ENCODE peak calls at places on chromosomes 5 and 9, in eight cellular contexts. One of them, this sample, is unnamed.

GRCh38 chr5:126056362-126056761 is 366.8 kb upstream of the GRAMD2B start:
- DNase-seq in cardiac muscle cell: no peak
- DNase-seq in kidney: no peak
- DNase-seq in fibroblast of villous mesenchyme: no peak
- DNase-seq in astrocyte: no peak
- DNase-seq in suprapubic skin: no peak
- DNase-seq in uterus: no peak
- DNase-seq in colonic mucosa: no peak
- DNase-seq in this sample: no peak

GRCh38 chr5:122140900-122141299 is 11.6 kb downstream of the ZNF474 start:
- DNase-seq in cardiac muscle cell: no peak
- DNase-seq in kidney: no peak
- DNase-seq in fibroblast of villous mesenchyme: no peak
- DNase-seq in astrocyte: no peak
- DNase-seq in suprapubic skin: no peak
- DNase-seq in uterus: no peak
- DNase-seq in colonic mucosa: no peak
- DNase-seq in this sample: no peak

GRCh38 chr9:104868687-104869404 is 59.1 kb downstream of the ABCA1 start:
- DNase-seq in cardiac muscle cell: peak; percentile 95
- DNase-seq in kidney: peak; percentile 86
- DNase-seq in fibroblast of villous mesenchyme: peak; percentile 95
- DNase-seq in astrocyte: peak; percentile 94
- DNase-seq in suprapubic skin: peak; percentile 67
- DNase-seq in uterus: peak; percentile 85
- DNase-seq in colonic mucosa: peak; percentile 31
- DNase-seq in this sample: peak; percentile 96

GRCh38 chr5:180470966-180471582 is 23.1 kb upstream of the CNOT6 start:
- DNase-seq in cardiac muscle cell: peak; percentile 81
- DNase-seq in kidney: no peak
- DNase-seq in fibroblast of villous mesenchyme: peak; percentile 65
- DNase-seq in astrocyte: peak; percentile 27
- DNase-seq in suprapubic skin: no peak
- DNase-seq in uterus: peak; percentile 65
- DNase-seq in colonic mucosa: peak; percentile 60
- DNase-seq in this sample: peak; percentile 76

GRCh38 chr5:134647750-134648424 is 698 bp upstream of the SEC24A start:
- DNase-seq in cardiac muscle cell: peak; percentile 74
- DNase-seq in kidney: peak; percentile 10
- DNase-seq in fibroblast of villous mesenchyme: peak; percentile 93
- DNase-seq in astrocyte: peak; percentile 58
- DNase-seq in suprapubic skin: no peak
- DNase-seq in uterus: peak; percentile 19
- DNase-seq in colonic mucosa: no peak
- DNase-seq in this sample: peak; percentile 61

GRCh38 chr5:119168401-119168800 is 97.5 kb downstream of the DMXL1 start:
- DNase-seq in cardiac muscle cell: peak; percentile 9
- DNase-seq in kidney: no peak
- DNase-seq in fibroblast of villous mesenchyme: peak; percentile 25
- DNase-seq in astrocyte: no peak
- DNase-seq in suprapubic skin: no peak
- DNase-seq in uterus: no peak
- DNase-seq in colonic mucosa: no peak
- DNase-seq in this sample: no peak

GRCh38 chr5:135537271-135537670 is 1.5 kb upstream of the NEUROG1 start:
- DNase-seq in cardiac muscle cell: no peak
- DNase-seq in kidney: no peak
- DNase-seq in fibroblast of villous mesenchyme: no peak
- DNase-seq in astrocyte: no peak
- DNase-seq in suprapubic skin: no peak
- DNase-seq in uterus: no peak
- DNase-seq in colonic mucosa: no peak
- DNase-seq in this sample: no peak

GRCh38 chr9:115200711-115201505 is 83.0 kb upstream of the TNC start:
- DNase-seq in cardiac muscle cell: no peak
- DNase-seq in kidney: no peak
- DNase-seq in fibroblast of villous mesenchyme: peak; percentile 72
- DNase-seq in astrocyte: peak; percentile 63
- DNase-seq in suprapubic skin: no peak
- DNase-seq in uterus: no peak
- DNase-seq in colonic mucosa: no peak
- DNase-seq in this sample: no peak

GRCh38 chr9:38024036-38024681 is 44.9 kb downstream of the SHB start:
- DNase-seq in cardiac muscle cell: peak; percentile 75
- DNase-seq in kidney: no peak
- DNase-seq in fibroblast of villous mesenchyme: peak; percentile 89
- DNase-seq in astrocyte: peak; percentile 94
- DNase-seq in suprapubic skin: no peak
- DNase-seq in uterus: peak; percentile 82
- DNase-seq in colonic mucosa: no peak
- DNase-seq in this sample: peak; percentile 67

GRCh38 chr5:137666109-137666850 is 69.6 kb downstream of the KLHL3 start:
- DNase-seq in cardiac muscle cell: peak; percentile 63
- DNase-seq in kidney: no peak
- DNase-seq in fibroblast of villous mesenchyme: peak; percentile 69
- DNase-seq in astrocyte: peak; percentile 40
- DNase-seq in suprapubic skin: no peak
- DNase-seq in uterus: no peak
- DNase-seq in colonic mucosa: no peak
- DNase-seq in this sample: peak; percentile 42

GRCh38 chr9:94734054-94734754 is 7.7 kb downstream of the AOPEP start:
- DNase-seq in cardiac muscle cell: peak; percentile 43
- DNase-seq in kidney: no peak
- DNase-seq in fibroblast of villous mesenchyme: peak; percentile 32
- DNase-seq in astrocyte: no peak
- DNase-seq in suprapubic skin: no peak
- DNase-seq in uterus: no peak
- DNase-seq in colonic mucosa: no peak
- DNase-seq in this sample: peak; percentile 39

GRCh38 chr5:122653087-122654017 is 121.5 kb upstream of the SNX2 start:
- DNase-seq in cardiac muscle cell: peak; percentile 64
- DNase-seq in kidney: no peak
- DNase-seq in fibroblast of villous mesenchyme: peak; percentile 43
- DNase-seq in astrocyte: peak; percentile 50
- DNase-seq in suprapubic skin: no peak
- DNase-seq in uterus: no peak
- DNase-seq in colonic mucosa: no peak
- DNase-seq in this sample: peak; percentile 56

GRCh38 chr5:116572375-116573278 is 2.0 kb downstream of the SEMA6A start:
- DNase-seq in cardiac muscle cell: no peak
- DNase-seq in kidney: peak; percentile 83
- DNase-seq in fibroblast of villous mesenchyme: no peak
- DNase-seq in astrocyte: no peak
- DNase-seq in suprapubic skin: peak; percentile 71
- DNase-seq in uterus: peak; percentile 26
- DNase-seq in colonic mucosa: peak; percentile 63
- DNase-seq in this sample: peak; percentile 16

GRCh38 chr9:113781381-113781780 is 94.7 kb upstream of the ZNF618 start:
- DNase-seq in cardiac muscle cell: no peak
- DNase-seq in kidney: no peak
- DNase-seq in fibroblast of villous mesenchyme: no peak
- DNase-seq in astrocyte: no peak
- DNase-seq in suprapubic skin: no peak
- DNase-seq in uterus: no peak
- DNase-seq in colonic mucosa: no peak
- DNase-seq in this sample: no peak

GRCh38 chr5:33649801-33650482 is 209.2 kb downstream of the TARS1 start:
- DNase-seq in cardiac muscle cell: peak; percentile 31
- DNase-seq in kidney: no peak
- DNase-seq in fibroblast of villous mesenchyme: peak; percentile 51
- DNase-seq in astrocyte: peak; percentile 96
- DNase-seq in suprapubic skin: no peak
- DNase-seq in uterus: no peak
- DNase-seq in colonic mucosa: no peak
- DNase-seq in this sample: peak; percentile 36

GRCh38 chr5:7816535-7816901 is 34.4 kb downstream of the CFAP90 start:
- DNase-seq in cardiac muscle cell: no peak
- DNase-seq in kidney: no peak
- DNase-seq in fibroblast of villous mesenchyme: no peak
- DNase-seq in astrocyte: no peak
- DNase-seq in suprapubic skin: no peak
- DNase-seq in uterus: no peak
- DNase-seq in colonic mucosa: no peak
- DNase-seq in this sample: no peak

GRCh38 chr5:76368941-76369340 is 34.1 kb upstream of the IQGAP2 start:
- DNase-seq in cardiac muscle cell: no peak
- DNase-seq in kidney: no peak
- DNase-seq in fibroblast of villous mesenchyme: no peak
- DNase-seq in astrocyte: no peak
- DNase-seq in suprapubic skin: no peak
- DNase-seq in uterus: no peak
- DNase-seq in colonic mucosa: no peak
- DNase-seq in this sample: no peak

GRCh38 chr9:137064027-137064879 is 6.1 kb downstream of the SAPCD2 start:
- DNase-seq in cardiac muscle cell: peak; percentile 58
- DNase-seq in kidney: no peak
- DNase-seq in fibroblast of villous mesenchyme: no peak
- DNase-seq in astrocyte: no peak
- DNase-seq in suprapubic skin: no peak
- DNase-seq in uterus: peak; percentile 72
- DNase-seq in colonic mucosa: peak; percentile 76
- DNase-seq in this sample: peak; percentile 51

GRCh38 chr5:160685695-160686094 is 166.3 kb downstream of the ATP10B start:
- DNase-seq in cardiac muscle cell: no peak
- DNase-seq in kidney: no peak
- DNase-seq in fibroblast of villous mesenchyme: no peak
- DNase-seq in astrocyte: no peak
- DNase-seq in suprapubic skin: no peak
- DNase-seq in uterus: no peak
- DNase-seq in colonic mucosa: no peak
- DNase-seq in this sample: no peak

GRCh38 chr9:87836951-87837715 is 45.5 kb upstream of the SPATA31E1 start:
- DNase-seq in cardiac muscle cell: peak; percentile 40
- DNase-seq in kidney: no peak
- DNase-seq in fibroblast of villous mesenchyme: no peak
- DNase-seq in astrocyte: peak; percentile 16
- DNase-seq in suprapubic skin: no peak
- DNase-seq in uterus: no peak
- DNase-seq in colonic mucosa: no peak
- DNase-seq in this sample: no peak

DNA sequence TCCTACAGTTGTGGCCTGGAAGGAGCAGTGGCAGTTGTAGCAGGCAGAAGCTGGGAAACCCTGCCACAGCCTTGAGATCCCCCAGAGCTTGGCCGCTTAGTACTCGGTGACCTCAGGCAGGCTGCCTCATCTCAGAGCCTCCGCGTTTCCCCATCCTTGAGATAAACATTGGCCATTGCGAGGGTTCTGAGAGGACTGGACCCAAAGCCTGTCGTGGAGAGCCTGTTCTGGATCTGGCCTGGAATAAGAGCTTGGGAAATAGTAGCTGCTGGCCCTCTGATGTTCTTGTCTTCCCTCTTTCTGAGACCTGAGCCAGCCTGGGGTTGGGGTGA is 1.3 kb downstream of the MIGA2 start:
- DNase-seq in cardiac muscle cell: peak; percentile 41
- DNase-seq in kidney: no peak
- DNase-seq in fibroblast of villous mesenchyme: no peak
- DNase-seq in astrocyte: no peak
- DNase-seq in suprapubic skin: no peak
- DNase-seq in uterus: no peak
- DNase-seq in colonic mucosa: peak; percentile 32
- DNase-seq in this sample: no peak
- H3K4me3 ChIP-seq in cardiac muscle cell: peak overlapping the region; percentile 88
- H3K4me3 ChIP-seq in kidney: peak overlapping the region; percentile 93
- H3K4me3 ChIP-seq in fibroblast of villous mesenchyme: peak overlapping the region; percentile 99
- H3K4me3 ChIP-seq in astrocyte: peak overlapping the region; percentile 82
- H3K4me3 ChIP-seq in suprapubic skin: peak overlapping the region; percentile 81
- H3K4me3 ChIP-seq in uterus: peak overlapping the region; percentile 96
- H3K4me3 ChIP-seq in colonic mucosa: peak overlapping the region; percentile 66
- H3K4me3 ChIP-seq in this sample: peak overlapping the region; percentile 96

GRCh38 chr9:19946446-19947109 is 157.7 kb upstream of the SLC24A2 start:
- DNase-seq in cardiac muscle cell: no peak
- DNase-seq in kidney: no peak
- DNase-seq in fibroblast of villous mesenchyme: peak; percentile 42
- DNase-seq in astrocyte: peak; percentile 18
- DNase-seq in suprapubic skin: no peak
- DNase-seq in uterus: no peak
- DNase-seq in colonic mucosa: no peak
- DNase-seq in this sample: peak; percentile 51
- TF ChIP-seq CTCF in cardiac muscle cell: peak; percentile 37
- TF ChIP-seq CTCF in kidney: peak; percentile 18
- TF ChIP-seq CTCF in fibroblast of villous mesenchyme: peak; percentile 61
- TF ChIP-seq CTCF in astrocyte: peak; percentile 25
- TF ChIP-seq CTCF in suprapubic skin: no peak
- TF ChIP-seq CTCF in uterus: no peak
- TF ChIP-seq CTCF in colonic mucosa: no peak
- TF ChIP-seq CTCF in this sample: peak; percentile 55

GRCh38 chr5:153696256-153696655 is 205.8 kb downstream of the GRIA1 start:
- DNase-seq in cardiac muscle cell: no peak
- DNase-seq in kidney: no peak
- DNase-seq in fibroblast of villous mesenchyme: no peak
- DNase-seq in astrocyte: no peak
- DNase-seq in suprapubic skin: no peak
- DNase-seq in uterus: no peak
- DNase-seq in colonic mucosa: no peak
- DNase-seq in this sample: no peak
- H3K4me3 ChIP-seq in cardiac muscle cell: no peak overlapping the region
- H3K4me3 ChIP-seq in kidney: no peak overlapping the region
- H3K4me3 ChIP-seq in fibroblast of villous mesenchyme: no peak overlapping the region
- H3K4me3 ChIP-seq in astrocyte: no peak overlapping the region
- H3K4me3 ChIP-seq in suprapubic skin: no peak overlapping the region
- H3K4me3 ChIP-seq in uterus: no peak overlapping the region
- H3K4me3 ChIP-seq in colonic mucosa: no peak overlapping the region
- H3K4me3 ChIP-seq in this sample: no peak overlapping the region

DNA sequence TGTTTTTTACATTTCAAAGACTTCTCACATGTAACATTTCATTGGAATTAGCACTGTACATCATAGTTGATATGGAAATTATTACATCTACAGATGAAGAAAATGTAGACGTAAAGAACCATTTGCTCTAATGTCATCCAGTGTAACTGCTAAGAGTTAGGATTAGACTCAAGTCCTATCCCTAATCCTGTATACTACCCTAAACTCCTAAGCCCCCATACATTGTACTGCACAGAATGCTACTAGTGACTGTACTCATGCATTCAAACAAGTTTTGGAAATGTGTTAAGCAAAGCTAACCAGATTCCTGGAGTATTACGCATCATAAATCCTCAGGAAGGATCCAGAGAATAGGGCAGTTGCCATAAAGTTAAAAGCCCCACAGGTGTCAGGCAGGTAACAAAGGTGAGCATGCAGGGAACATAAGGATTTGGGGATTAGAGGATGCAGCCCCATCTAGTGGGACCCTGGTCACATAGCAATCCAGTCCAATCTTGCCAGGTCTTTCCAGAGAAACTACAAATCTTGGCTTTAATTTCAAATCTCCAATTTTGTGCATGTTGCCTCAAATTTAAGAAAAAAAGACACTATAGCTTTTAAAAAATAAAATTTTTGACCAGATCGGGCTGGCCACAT is 32.0 kb downstream of the HAVCR1 start:
- DNase-seq in cardiac muscle cell: no peak
- DNase-seq in kidney: no peak
- DNase-seq in fibroblast of villous mesenchyme: no peak
- DNase-seq in astrocyte: no peak
- DNase-seq in suprapubic skin: no peak
- DNase-seq in uterus: no peak
- DNase-seq in colonic mucosa: peak; percentile 34
- DNase-seq in this sample: no peak
- TF ChIP-seq CTCF in cardiac muscle cell: no peak
- TF ChIP-seq CTCF in kidney: peak; percentile 52
- TF ChIP-seq CTCF in fibroblast of villous mesenchyme: peak; percentile 52
- TF ChIP-seq CTCF in astrocyte: peak; percentile 28
- TF ChIP-seq CTCF in suprapubic skin: no peak
- TF ChIP-seq CTCF in uterus: no peak
- TF ChIP-seq CTCF in colonic mucosa: peak; percentile 41
- TF ChIP-seq CTCF in this sample: peak; percentile 8

GRCh38 chr5:140111043-140111858 is 2.7 kb upstream of the PURA start:
- DNase-seq in cardiac muscle cell: no peak
- DNase-seq in kidney: no peak
- DNase-seq in fibroblast of villous mesenchyme: no peak
- DNase-seq in astrocyte: no peak
- DNase-seq in suprapubic skin: no peak
- DNase-seq in uterus: no peak
- DNase-seq in colonic mucosa: no peak
- DNase-seq in this sample: no peak
- H3K4me3 ChIP-seq in cardiac muscle cell: no peak overlapping the region
- H3K4me3 ChIP-seq in kidney: no peak overlapping the region
- H3K4me3 ChIP-seq in fibroblast of villous mesenchyme: no peak overlapping the region
- H3K4me3 ChIP-seq in astrocyte: no peak overlapping the region
- H3K4me3 ChIP-seq in suprapubic skin: no peak overlapping the region
- H3K4me3 ChIP-seq in uterus: no peak overlapping the region
- H3K4me3 ChIP-seq in colonic mucosa: no peak overlapping the region
- H3K4me3 ChIP-seq in this sample: no peak overlapping the region